ENCODE peak calls at places on chromosomes 7 and 10, in eight cellular contexts. C is central memory CD4-positive, alpha-beta T cell; L is HFF-Myc; T is brain microvascular endothelial cell; A is osteoblast; F is stimulated activated CD8-positive, alpha-beta memory T cell treated with anti-CD3 and anti-CD28 coated beads, Interleukin-4, amount 100 ng/mL, for 1 hour; K is cardiac fibroblast; P is head of caudate nucleus. B is an unnamed sample.

GRCh38 chr7:90833443-90833842 is 237.3 kb downstream of the CDK14 start:
- DNase-seq in P (no peak), K (no peak), A (no peak), F (no peak), C (no peak), L (no peak), T (no peak), B (no peak)

GRCh38 chr7:155093586-155093985 is 23.5 kb downstream of the HTR5A start:
- DNase-seq in A (no peak), P (no peak), F (no peak), K (no peak), T (no peak), L (no peak), C (no peak), B (no peak)

GRCh38 chr7:138407792-138408191 is 52.3 kb upstream of the TRIM24 start:
- DNase-seq in A (no peak), L (no peak), C (no peak), T (no peak), F (no peak), P (no peak), K (no peak), B (no peak)

GRCh38 chr7:47202146-47202768 is 379.7 kb downstream of the TNS3 start:
- DNase-seq in F (no peak), L (no peak), K (no peak), T (no peak), A (no peak), C (no peak), P (no peak), B (no peak)

GRCh38 chr10:114403545-114404161 is 649 bp downstream of the AFAP1L2 start:
- DNase-seq in A (no peak), P (no peak), L (no peak), F (no peak), T (no peak), K (no peak), C (no peak), B (no peak)

GRCh38 chr10:54613162-54613561 is 187.9 kb downstream of the PCDH15 start:
- DNase-seq in F (no peak), P (no peak), L (no peak), T (no peak), C (no peak), A (no peak), K (peak; percentile 2), B (no peak)

GRCh38 chr10:5338010-5338409 is 26.8 kb upstream of the UCN3 start:
- DNase-seq in P (no peak), L (no peak), F (no peak), C (no peak), K (no peak), T (no peak), A (no peak), B (no peak)

GRCh38 chr7:96308950-96309263 is 13.0 kb downstream of the SLC25A13 start:
- DNase-seq in P (no peak), F (no peak), K (no peak), C (no peak), L (no peak), A (no peak), T (no peak), B (no peak)

GRCh38 chr7:140062118-140062527 is 628 bp downstream of the PARP12 start:
- DNase-seq in L (no peak), P (no peak), F (peak; percentile 35), K (peak; percentile 8), A (no peak), T (no peak), C (peak; percentile 48), B (peak; percentile 88)

GRCh38 chr7:32275216-32275979 is 205.2 kb upstream of the PDE1C start:
- DNase-seq in A (no peak), P (no peak), L (no peak), F (no peak), C (no peak), K (no peak), T (no peak), B (no peak)

GRCh38 chr7:25148772-25149575 is 23.9 kb upstream of the CYCS start:
- DNase-seq in F (no peak), C (no peak), L (no peak), A (no peak), T (no peak), K (no peak), P (no peak), B (no peak)

GRCh38 chr7:111827863-111828504 is 265.7 kb upstream of the IMMP2L start:
- DNase-seq in T (peak; percentile 65), P (no peak), A (no peak), C (no peak), F (no peak), K (peak; percentile 75), L (peak; percentile 21), B (no peak)

GRCh38 chr10:69800109-69800508 is 1.6 kb upstream of the COL13A1 start:
- DNase-seq in T (peak; percentile 66), K (peak; percentile 76), C (no peak), L (peak; percentile 64), A (peak; percentile 95), F (no peak), P (no peak), B (no peak)

GRCh38 chr7:3005257-3005656 is 38.4 kb downstream of the CARD11 start:
- DNase-seq in L (no peak), K (peak; percentile 8), F (no peak), C (no peak), P (no peak), T (no peak), A (no peak), B (no peak)

GRCh38 chr7:381211-382117 is 91.5 kb downstream of the FOXL3 start:
- DNase-seq in F (peak; percentile 35), L (no peak), A (peak; percentile 69), T (no peak), P (no peak), K (no peak), C (peak; percentile 51), B (peak; percentile 77)

GRCh38 chr10:47164126-47164799 is 135.7 kb upstream of the GDF10 start:
- DNase-seq in T (peak; percentile 93), K (peak; percentile 79), F (no peak), P (no peak), A (peak; percentile 83), C (no peak), L (no peak), B (no peak)

B was measured in spleen.